ENCODE peak calls at places on chromosomes 1 and 21, in eight cellular contexts. One of them, this sample, is unnamed.

GRCh38 chr1:63087966-63088365 is 234.4 kb upstream of the FOXD3 start:
- DNase-seq in posterior cingulate gyrus: peak; percentile 49
- DNase-seq in epithelial cell of proximal tubule: no peak
- DNase-seq in T-cell: no peak
- DNase-seq in GM23248: peak; percentile 19
- DNase-seq in kidney tubule cell: no peak
- DNase-seq in left ventricle myocardium superior: no peak
- DNase-seq in prostate gland: no peak
- DNase-seq in this sample: no peak

GRCh38 chr1:94434339-94435092 is 16.3 kb downstream of the ABCD3 start:
- DNase-seq in posterior cingulate gyrus: no peak
- DNase-seq in prostate gland: no peak
- DNase-seq in epithelial cell of proximal tubule: no peak
- DNase-seq in T-cell: no peak
- DNase-seq in kidney tubule cell: peak; percentile 13
- DNase-seq in left ventricle myocardium superior: no peak
- DNase-seq in GM23248: peak; percentile 36
- DNase-seq in this sample: no peak

GRCh38 chr1:59062743-59063142 is 234.2 kb upstream of the FGGY start:
- DNase-seq in prostate gland: no peak
- DNase-seq in GM23248: peak; percentile 84
- DNase-seq in T-cell: no peak
- DNase-seq in posterior cingulate gyrus: no peak
- DNase-seq in left ventricle myocardium superior: no peak
- DNase-seq in epithelial cell of proximal tubule: no peak
- DNase-seq in kidney tubule cell: peak; percentile 38
- DNase-seq in this sample: peak; percentile 38

GRCh38 chr1:119286587-119287181 is 81.9 kb upstream of the HAO2 start:
- DNase-seq in GM23248: peak; percentile 63
- DNase-seq in epithelial cell of proximal tubule: no peak
- DNase-seq in posterior cingulate gyrus: no peak
- DNase-seq in prostate gland: peak; percentile 28
- DNase-seq in kidney tubule cell: peak; percentile 48
- DNase-seq in T-cell: no peak
- DNase-seq in left ventricle myocardium superior: no peak
- DNase-seq in this sample: no peak

GRCh38 chr1:24765308-24765988 is 20.2 kb downstream of the CLIC4 start:
- DNase-seq in kidney tubule cell: no peak
- DNase-seq in T-cell: no peak
- DNase-seq in epithelial cell of proximal tubule: no peak
- DNase-seq in posterior cingulate gyrus: no peak
- DNase-seq in left ventricle myocardium superior: no peak
- DNase-seq in prostate gland: no peak
- DNase-seq in GM23248: peak; percentile 77
- DNase-seq in this sample: no peak

GRCh38 chr1:234270103-234270502 is 103.2 kb upstream of the COA6 start:
- DNase-seq in GM23248: no peak
- DNase-seq in epithelial cell of proximal tubule: no peak
- DNase-seq in prostate gland: no peak
- DNase-seq in posterior cingulate gyrus: no peak
- DNase-seq in kidney tubule cell: no peak
- DNase-seq in T-cell: no peak
- DNase-seq in left ventricle myocardium superior: no peak
- DNase-seq in this sample: no peak

GRCh38 chr1:11289064-11289463 is 16.1 kb downstream of the UBIAD1 start:
- DNase-seq in prostate gland: no peak
- DNase-seq in GM23248: no peak
- DNase-seq in T-cell: no peak
- DNase-seq in epithelial cell of proximal tubule: no peak
- DNase-seq in left ventricle myocardium superior: no peak
- DNase-seq in kidney tubule cell: no peak
- DNase-seq in posterior cingulate gyrus: no peak
- DNase-seq in this sample: no peak

GRCh38 chr1:196059210-196059609 is 549.0 kb downstream of the KCNT2 start:
- DNase-seq in posterior cingulate gyrus: no peak
- DNase-seq in left ventricle myocardium superior: no peak
- DNase-seq in T-cell: no peak
- DNase-seq in epithelial cell of proximal tubule: no peak
- DNase-seq in kidney tubule cell: no peak
- DNase-seq in prostate gland: no peak
- DNase-seq in GM23248: no peak
- DNase-seq in this sample: no peak

GRCh38 chr1:208137144-208137682 is 107.0 kb downstream of the PLXNA2 start:
- DNase-seq in prostate gland: no peak
- DNase-seq in GM23248: peak; percentile 50
- DNase-seq in epithelial cell of proximal tubule: no peak
- DNase-seq in left ventricle myocardium superior: no peak
- DNase-seq in posterior cingulate gyrus: no peak
- DNase-seq in kidney tubule cell: peak; percentile 10
- DNase-seq in T-cell: no peak
- DNase-seq in this sample: no peak

GRCh38 chr1:53547321-53547720 is 88.1 kb downstream of the DMRTB1 start:
- DNase-seq in kidney tubule cell: no peak
- DNase-seq in T-cell: no peak
- DNase-seq in epithelial cell of proximal tubule: no peak
- DNase-seq in posterior cingulate gyrus: no peak
- DNase-seq in prostate gland: no peak
- DNase-seq in GM23248: no peak
- DNase-seq in left ventricle myocardium superior: peak; percentile 15
- DNase-seq in this sample: no peak

GRCh38 chr1:99659755-99660210 is 13.9 kb downstream of the PALMD start:
- DNase-seq in left ventricle myocardium superior: no peak
- DNase-seq in prostate gland: peak; percentile 14
- DNase-seq in epithelial cell of proximal tubule: no peak
- DNase-seq in kidney tubule cell: no peak
- DNase-seq in T-cell: no peak
- DNase-seq in GM23248: peak; percentile 68
- DNase-seq in posterior cingulate gyrus: no peak
- DNase-seq in this sample: no peak

GRCh38 chr1:180863158-180863775 is 49.4 kb upstream of the KIAA1614 start:
- DNase-seq in T-cell: no peak
- DNase-seq in left ventricle myocardium superior: no peak
- DNase-seq in GM23248: peak; percentile 62
- DNase-seq in epithelial cell of proximal tubule: no peak
- DNase-seq in posterior cingulate gyrus: no peak
- DNase-seq in prostate gland: peak; percentile 27
- DNase-seq in kidney tubule cell: peak; percentile 69
- DNase-seq in this sample: peak; percentile 55

GRCh38 chr1:232923739-232924386 is 26.5 kb upstream of the NTPCR start:
- DNase-seq in T-cell: peak; percentile 48
- DNase-seq in epithelial cell of proximal tubule: peak; percentile 75
- DNase-seq in left ventricle myocardium superior: no peak
- DNase-seq in prostate gland: no peak
- DNase-seq in GM23248: peak; percentile 83
- DNase-seq in kidney tubule cell: peak; percentile 98
- DNase-seq in posterior cingulate gyrus: no peak
- DNase-seq in this sample: no peak

GRCh38 chr1:67019121-67019520 is 34.8 kb downstream of the SLC35D1 start:
- DNase-seq in left ventricle myocardium superior: no peak
- DNase-seq in GM23248: no peak
- DNase-seq in posterior cingulate gyrus: no peak
- DNase-seq in T-cell: no peak
- DNase-seq in prostate gland: no peak
- DNase-seq in epithelial cell of proximal tubule: no peak
- DNase-seq in kidney tubule cell: no peak
- DNase-seq in this sample: no peak

GRCh38 chr1:96464991-96465875 is 256.4 kb upstream of the PTBP2 start:
- DNase-seq in epithelial cell of proximal tubule: no peak
- DNase-seq in posterior cingulate gyrus: no peak
- DNase-seq in T-cell: no peak
- DNase-seq in left ventricle myocardium superior: peak; percentile 30
- DNase-seq in prostate gland: no peak
- DNase-seq in kidney tubule cell: no peak
- DNase-seq in GM23248: no peak
- DNase-seq in this sample: no peak

GRCh38 chr21:45747233-45747766 is 103.8 kb downstream of the PCBP3 start:
- DNase-seq in posterior cingulate gyrus: no peak
- DNase-seq in left ventricle myocardium superior: no peak
- DNase-seq in GM23248: no peak
- DNase-seq in kidney tubule cell: no peak
- DNase-seq in epithelial cell of proximal tubule: no peak
- DNase-seq in prostate gland: no peak
- DNase-seq in T-cell: no peak
- DNase-seq in this sample: no peak

GRCh38 chr1:208243851-208244583 is at the start of gene PLXNA2:
- DNase-seq in kidney tubule cell: peak; percentile 89
- DNase-seq in T-cell: peak; percentile 16
- DNase-seq in prostate gland: peak; percentile 89
- DNase-seq in epithelial cell of proximal tubule: no peak
- DNase-seq in left ventricle myocardium superior: peak; percentile 90
- DNase-seq in GM23248: peak; percentile 83
- DNase-seq in posterior cingulate gyrus: peak; percentile 51
- DNase-seq in this sample: peak; percentile 86

GRCh38 chr1:47508900-47509488 is 71.2 kb downstream of the FOXD2 start:
- DNase-seq in T-cell: no peak
- DNase-seq in epithelial cell of proximal tubule: no peak
- DNase-seq in posterior cingulate gyrus: no peak
- DNase-seq in left ventricle myocardium superior: no peak
- DNase-seq in kidney tubule cell: no peak
- DNase-seq in prostate gland: no peak
- DNase-seq in GM23248: peak; percentile 21
- DNase-seq in this sample: no peak

GRCh38 chr1:160778976-160779375 is 17.0 kb upstream of the LY9 start:
- DNase-seq in GM23248: no peak
- DNase-seq in posterior cingulate gyrus: no peak
- DNase-seq in kidney tubule cell: no peak
- DNase-seq in left ventricle myocardium superior: no peak
- DNase-seq in epithelial cell of proximal tubule: no peak
- DNase-seq in prostate gland: no peak
- DNase-seq in T-cell: no peak
- DNase-seq in this sample: no peak

GRCh38 chr1:9542425-9542824 is 3.2 kb downstream of the SLC25A33 start:
- DNase-seq in left ventricle myocardium superior: no peak
- DNase-seq in epithelial cell of proximal tubule: no peak
- DNase-seq in T-cell: no peak
- DNase-seq in posterior cingulate gyrus: no peak
- DNase-seq in kidney tubule cell: peak; percentile 47
- DNase-seq in prostate gland: peak; percentile 63
- DNase-seq in GM23248: peak; percentile 46
- DNase-seq in this sample: no peak

GRCh38 chr1:175618559-175618958 is 124.8 kb downstream of the TNR start:
- DNase-seq in left ventricle myocardium superior: no peak
- DNase-seq in prostate gland: no peak
- DNase-seq in posterior cingulate gyrus: no peak
- DNase-seq in GM23248: no peak
- DNase-seq in kidney tubule cell: no peak
- DNase-seq in epithelial cell of proximal tubule: no peak
- DNase-seq in T-cell: no peak
- DNase-seq in this sample: no peak

GRCh38 chr1:208238710-208239517 is 5.3 kb downstream of the PLXNA2 start:
- DNase-seq in left ventricle myocardium superior: peak; percentile 34
- DNase-seq in kidney tubule cell: peak; percentile 54
- DNase-seq in epithelial cell of proximal tubule: no peak
- DNase-seq in GM23248: peak; percentile 82
- DNase-seq in posterior cingulate gyrus: no peak
- DNase-seq in T-cell: no peak
- DNase-seq in prostate gland: peak; percentile 56
- DNase-seq in this sample: no peak

GRCh38 chr1:152047954-152048640 is 11.3 kb upstream of the S100A11 start:
- DNase-seq in prostate gland: peak; percentile 79
- DNase-seq in T-cell: peak; percentile 69
- DNase-seq in left ventricle myocardium superior: peak; percentile 92
- DNase-seq in GM23248: peak; percentile 99
- DNase-seq in posterior cingulate gyrus: peak; percentile 42
- DNase-seq in epithelial cell of proximal tubule: peak; percentile 95
- DNase-seq in kidney tubule cell: peak; percentile 99
- DNase-seq in this sample: peak; percentile 92

GRCh38 chr1:226632169-226632884 is 83.8 kb downstream of the STUM start:
- DNase-seq in left ventricle myocardium superior: peak; percentile 23
- DNase-seq in GM23248: no peak
- DNase-seq in posterior cingulate gyrus: no peak
- DNase-seq in kidney tubule cell: no peak
- DNase-seq in prostate gland: no peak
- DNase-seq in T-cell: no peak
- DNase-seq in epithelial cell of proximal tubule: no peak
- DNase-seq in this sample: no peak

GRCh38 chr1:217332426-217333065 is 298.3 kb downstream of the GPATCH2 start:
- DNase-seq in kidney tubule cell: peak; percentile 12
- DNase-seq in T-cell: no peak
- DNase-seq in GM23248: no peak
- DNase-seq in epithelial cell of proximal tubule: no peak
- DNase-seq in posterior cingulate gyrus: no peak
- DNase-seq in prostate gland: no peak
- DNase-seq in left ventricle myocardium superior: peak; percentile 33
- DNase-seq in this sample: no peak

GRCh38 chr1:18149113-18149641 is 41.6 kb downstream of the IGSF21 start:
- DNase-seq in GM23248: peak; percentile 33
- DNase-seq in kidney tubule cell: peak; percentile 99
- DNase-seq in left ventricle myocardium superior: peak; percentile 36
- DNase-seq in prostate gland: no peak
- DNase-seq in posterior cingulate gyrus: no peak
- DNase-seq in epithelial cell of proximal tubule: peak; percentile 10
- DNase-seq in T-cell: no peak
- DNase-seq in this sample: no peak

GRCh38 chr1:21325731-21326387 is 35.6 kb upstream of the ECE1 start:
- DNase-seq in kidney tubule cell: no peak
- DNase-seq in posterior cingulate gyrus: no peak
- DNase-seq in T-cell: no peak
- DNase-seq in GM23248: no peak
- DNase-seq in left ventricle myocardium superior: peak; percentile 27
- DNase-seq in prostate gland: no peak
- DNase-seq in epithelial cell of proximal tubule: no peak
- DNase-seq in this sample: no peak

GRCh38 chr21:32423320-32423719 is 10.8 kb downstream of the EVA1C start:
- DNase-seq in prostate gland: no peak
- DNase-seq in GM23248: peak; percentile 91
- DNase-seq in left ventricle myocardium superior: no peak
- DNase-seq in posterior cingulate gyrus: no peak
- DNase-seq in epithelial cell of proximal tubule: no peak
- DNase-seq in T-cell: no peak
- DNase-seq in kidney tubule cell: peak; percentile 71
- DNase-seq in this sample: no peak

GRCh38 chr21:41648591-41649031 is 118.2 kb downstream of the RIPK4 start:
- DNase-seq in left ventricle myocardium superior: no peak
- DNase-seq in epithelial cell of proximal tubule: no peak
- DNase-seq in prostate gland: no peak
- DNase-seq in kidney tubule cell: peak; percentile 64
- DNase-seq in posterior cingulate gyrus: no peak
- DNase-seq in GM23248: peak; percentile 84
- DNase-seq in T-cell: no peak
- DNase-seq in this sample: no peak

GRCh38 chr1:96487961-96488360 is 233.6 kb upstream of the PTBP2 start:
- DNase-seq in kidney tubule cell: no peak
- DNase-seq in GM23248: peak; percentile 52
- DNase-seq in epithelial cell of proximal tubule: no peak
- DNase-seq in posterior cingulate gyrus: no peak
- DNase-seq in prostate gland: no peak
- DNase-seq in T-cell: no peak
- DNase-seq in left ventricle myocardium superior: no peak
- DNase-seq in this sample: no peak

GRCh38 chr1:1597275-1597930 is 2.5 kb downstream of the FNDC10 start:
- DNase-seq in epithelial cell of proximal tubule: no peak
- DNase-seq in left ventricle myocardium superior: peak; percentile 30
- DNase-seq in kidney tubule cell: peak; percentile 35
- DNase-seq in prostate gland: no peak
- DNase-seq in T-cell: no peak
- DNase-seq in posterior cingulate gyrus: no peak
- DNase-seq in GM23248: peak; percentile 63
- DNase-seq in this sample: no peak

GRCh38 chr1:63827411-63828321 is 53.8 kb downstream of the ROR1 start:
- DNase-seq in posterior cingulate gyrus: no peak
- DNase-seq in left ventricle myocardium superior: no peak
- DNase-seq in kidney tubule cell: peak; percentile 58
- DNase-seq in prostate gland: no peak
- DNase-seq in T-cell: no peak
- DNase-seq in GM23248: peak; percentile 84
- DNase-seq in epithelial cell of proximal tubule: no peak
- DNase-seq in this sample: no peak

GRCh38 chr21:44598031-44598430 is 2.4 kb upstream of the KRTAP10-7 start:
- DNase-seq in epithelial cell of proximal tubule: no peak
- DNase-seq in left ventricle myocardium superior: no peak
- DNase-seq in GM23248: no peak
- DNase-seq in prostate gland: no peak
- DNase-seq in kidney tubule cell: no peak
- DNase-seq in T-cell: no peak
- DNase-seq in posterior cingulate gyrus: no peak
- DNase-seq in this sample: no peak

GRCh38 chr21:35503646-35504045 is 454.5 kb upstream of the RUNX1 start:
- DNase-seq in left ventricle myocardium superior: no peak
- DNase-seq in prostate gland: no peak
- DNase-seq in GM23248: peak; percentile 25
- DNase-seq in epithelial cell of proximal tubule: no peak
- DNase-seq in posterior cingulate gyrus: no peak
- DNase-seq in kidney tubule cell: no peak
- DNase-seq in T-cell: peak; percentile 35
- DNase-seq in this sample: peak; percentile 12

This sample was measured in mucosa of gallbladder.